ENCODE peak calls at places on chromosomes 1 and 21, in four cellular contexts. Z, Y, P and S are unnamed samples.
A peak's percentile ranks its signal among the peaks of the same experiment; 100 is the strongest.

GRCh38 chr1:162660598-162660997 is 28.3 kb downstream of the DDR2 start:
- DNase-seq in Y (no peak), P (no peak), Z (no peak), S (no peak)

GRCh38 chr1:110210604-110211502 is 739 bp downstream of the KCNC4 start:
- DNase-seq in Y (peak; percentile 67), P (no peak), Z (no peak), S (peak; percentile 89)

GRCh38 chr1:64398937-64399336 is 71.0 kb upstream of the CACHD1 start:
- DNase-seq in Y (no peak), Z (no peak), P (no peak), S (no peak)

GRCh38 chr1:98668733-98669132 is 7.2 kb downstream of the SNX7 start:
- DNase-seq in Z (no peak), Y (no peak), P (no peak), S (no peak)

GRCh38 chr1:210123383-210123782 is 109.2 kb upstream of the SERTAD4 start:
- DNase-seq in P (no peak), Y (no peak), Z (no peak), S (no peak)

GRCh38 chr21:14718957-14719356 is 172.8 kb upstream of the SAMSN1 start:
- DNase-seq in Y (no peak), P (no peak), Z (no peak), S (no peak)

GRCh38 chr1:50508040-50508586 is 84.9 kb upstream of the DMRTA2 start:
- DNase-seq in P (no peak), Y (no peak), Z (no peak), S (no peak)

GRCh38 chr1:179016694-179017382 is 8.9 kb upstream of the FAM20B start:
- DNase-seq in Z (peak; percentile 96), P (peak; percentile 89), Y (peak; percentile 39), S (no peak)

GRCh38 chr1:46549697-46550681 is 1.5 kb downstream of the KNCN start:
- DNase-seq in Z (no peak), P (no peak), Y (peak; percentile 62), S (peak; percentile 76)

GRCh38 chr1:205535866-205536758 is 31.6 kb downstream of the CDK18 start:
- DNase-seq in Y (no peak), P (no peak), Z (no peak), S (peak; percentile 42)

GRCh38 chr1:240310226-240310925 is 218.7 kb downstream of the FMN2 start:
- DNase-seq in Y (no peak), Z (no peak), P (peak; percentile 53), S (no peak)

GRCh38 chr21:26850116-26850643 is 5.0 kb upstream of the ADAMTS1 start:
- DNase-seq in Z (peak; percentile 91), Y (no peak), P (no peak), S (peak; percentile 24)

GRCh38 chr1:66206563-66207154 is 327.3 kb upstream of the SGIP1 start:
- DNase-seq in Z (no peak), P (no peak), Y (no peak), S (no peak)